ENCODE peak calls at places on chromosomes 1 and 21, in six cellular contexts. S, N, P, V, H and O are unnamed samples.

GRCh38 chr1:166184897-166185296 is 18.1 kb upstream of the FAM78B start:
- DNase-seq in P (peak; percentile 55), H (peak; percentile 98), N (no peak), V (no peak), S (no peak), O (no peak)

GRCh38 chr1:222370911-222371717 is 176.8 kb downstream of the HHIPL2 start:
- DNase-seq in N (no peak), P (peak; percentile 97), S (peak; percentile 99), H (peak; percentile 98), V (no peak), O (no peak)

GRCh38 chr21:20730421-20730820 is 267.8 kb upstream of the NCAM2 start:
- DNase-seq in N (no peak), H (no peak), S (no peak), V (no peak), P (no peak), O (no peak)

GRCh38 chr1:67818725-67819301 is 14.5 kb downstream of the GNG12 start:
- DNase-seq in P (no peak), S (no peak), V (no peak), N (no peak), H (peak; percentile 48), O (no peak)

GRCh38 chr1:116950497-116951174 is 40.9 kb downstream of the PTGFRN start:
- DNase-seq in S (no peak), H (peak; percentile 44), N (no peak), P (peak; percentile 51), V (no peak), O (no peak)

GRCh38 chr1:240122639-240123604 is 31.2 kb downstream of the FMN2 start:
- DNase-seq in P (no peak), H (peak; percentile 55), V (no peak), S (no peak), N (no peak), O (no peak)

GRCh38 chr1:55318111-55318817 is 103.1 kb upstream of the USP24 start:
- DNase-seq in S (peak; percentile 69), V (no peak), P (no peak), H (peak; percentile 63), N (no peak), O (no peak)

GRCh38 chr1:17156108-17156507 is 36.9 kb upstream of the PADI2 start:
- DNase-seq in N (no peak), H (peak; percentile 44), S (peak; percentile 52), V (no peak), P (peak; percentile 20), O (no peak)

GRCh38 chr21:36323032-36323431 is 3.0 kb downstream of the MORC3 start:
- DNase-seq in N (no peak), H (no peak), V (no peak), S (peak; percentile 20), P (no peak), O (no peak)

GRCh38 chr21:44896561-44897286 is 23.2 kb upstream of the PTTG1IP start:
- DNase-seq in H (no peak), N (no peak), S (no peak), P (no peak), V (no peak), O (no peak)

GRCh38 chr1:40014253-40014706 is 26.2 kb upstream of the CAP1 start:
- DNase-seq in P (no peak), H (no peak), V (no peak), S (peak; percentile 37), N (no peak), O (no peak)
- H3K4me3 ChIP-seq in P (no peak overlapping the region), H (no peak overlapping the region), V (no peak overlapping the region), S (no peak overlapping the region), N (no peak overlapping the region), O (no peak overlapping the region)

DNA sequence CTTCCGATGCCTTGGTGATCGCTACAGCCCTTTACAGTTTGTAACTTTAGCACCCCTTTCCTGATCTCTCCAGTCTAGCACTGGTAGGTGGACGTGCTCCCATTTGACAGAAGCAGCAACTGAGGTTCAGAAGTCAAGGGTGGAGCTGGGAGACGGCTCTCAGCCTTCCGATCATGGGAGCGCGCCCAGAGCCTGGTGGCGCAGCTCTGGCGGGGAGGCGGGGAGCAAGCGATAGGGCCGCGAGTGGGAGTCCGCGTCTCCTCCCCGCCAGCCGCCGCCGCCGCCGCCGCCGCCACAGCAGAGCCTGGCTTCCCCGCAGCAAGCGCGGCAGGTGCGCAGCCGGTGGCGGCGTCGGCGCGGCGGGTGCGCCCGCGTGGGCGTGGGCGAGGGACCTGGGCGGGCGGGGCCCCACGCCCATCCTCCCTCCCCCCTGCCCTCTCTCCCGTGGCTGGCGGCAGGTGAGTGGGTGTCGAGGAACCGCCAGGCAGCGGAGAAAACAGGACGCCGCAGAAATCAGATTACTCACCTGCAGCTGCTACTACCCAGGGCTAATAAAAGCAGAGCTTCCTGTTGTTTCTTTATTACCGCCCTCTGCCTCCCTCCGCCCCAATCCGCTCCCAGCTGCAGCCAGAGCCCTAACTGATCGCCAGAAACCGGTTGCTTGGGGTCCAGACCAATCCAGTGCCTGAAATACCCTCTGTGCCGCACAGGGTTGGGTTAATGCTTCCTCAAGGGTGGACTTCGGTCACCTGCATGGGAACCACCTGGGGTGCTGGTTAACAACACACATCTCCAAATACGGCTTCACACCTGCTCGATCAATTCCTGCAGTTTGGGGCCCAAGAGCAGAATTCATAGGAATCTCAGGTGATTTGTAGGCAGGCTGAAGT is 60.2 kb upstream of the ID3 start:
- DNase-seq in P (no peak), V (no peak), N (no peak), S (peak; percentile 13), H (peak; percentile 24), O (peak; percentile 65)
- H3K4me3 ChIP-seq in P (no peak overlapping the region), V (no peak overlapping the region), N (no peak overlapping the region), S (peak overlapping the region; percentile 34), H (no peak overlapping the region), O (peak overlapping the region; percentile 40)

GRCh38 chr1:1176931-1177330 is 3.3 kb downstream of the TTLL10 start:
- DNase-seq in S (no peak), H (no peak), N (no peak), P (no peak), V (no peak), O (no peak)
- H3K4me3 ChIP-seq in S (no peak overlapping the region), H (no peak overlapping the region), N (no peak overlapping the region), P (no peak overlapping the region), V (no peak overlapping the region), O (no peak overlapping the region)

DNA sequence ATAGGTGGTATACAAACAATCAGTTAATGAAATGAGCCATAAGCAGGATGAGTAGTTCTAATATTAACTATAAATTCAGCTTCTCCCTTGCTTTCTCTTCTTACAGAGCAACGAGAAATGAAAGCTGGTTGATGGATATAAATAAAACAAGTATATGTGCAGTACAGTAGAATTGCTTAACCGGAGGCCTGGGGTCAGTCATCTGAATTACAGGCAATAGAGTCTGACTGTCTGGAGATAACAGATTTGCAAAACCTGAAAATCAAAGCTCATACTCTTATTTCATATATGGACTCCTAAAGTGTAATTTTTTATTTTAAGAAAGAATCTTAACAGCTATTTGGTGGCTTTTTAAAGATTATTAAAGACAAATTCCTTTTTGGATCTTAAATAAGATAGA is 43.1 kb upstream of the SGIP1 start:
- DNase-seq in S (peak; percentile 63), P (peak; percentile 40), N (no peak), V (no peak), H (no peak), O (no peak)
- H3K4me3 ChIP-seq in S (no peak overlapping the region), P (no peak overlapping the region), N (no peak overlapping the region), V (no peak overlapping the region), H (no peak overlapping the region), O (no peak overlapping the region)

DNA sequence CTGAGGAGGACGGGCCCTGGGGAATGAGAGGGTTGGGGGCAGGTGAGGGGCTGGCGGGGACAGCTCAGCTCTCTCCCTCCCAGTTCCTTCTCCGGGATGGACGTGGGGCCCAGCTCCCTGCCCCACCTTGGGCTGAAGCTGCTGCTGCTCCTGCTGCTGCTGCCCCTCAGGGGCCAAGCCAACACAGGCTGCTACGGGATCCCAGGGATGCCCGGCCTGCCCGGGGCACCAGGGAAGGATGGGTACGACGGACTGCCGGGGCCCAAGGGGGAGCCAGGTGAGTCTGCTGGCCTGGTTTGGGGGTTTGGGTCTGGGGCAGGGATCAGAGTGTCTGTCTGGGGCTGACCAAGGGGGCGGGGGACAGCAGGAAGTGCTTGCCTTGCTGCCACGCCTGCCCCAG is 495 bp downstream of the C1QC start:
- DNase-seq in S (no peak), H (no peak), N (no peak), P (no peak), V (no peak), O (no peak)
- H3K4me3 ChIP-seq in S (no peak overlapping the region), H (no peak overlapping the region), N (peak overlapping the region; percentile 24), P (no peak overlapping the region), V (no peak overlapping the region), O (peak overlapping the region; percentile 19)

GRCh38 chr1:19166066-19166465 is 44.0 kb downstream of the UBR4 start:
- DNase-seq in H (no peak), S (no peak), V (no peak), P (no peak), N (no peak), O (no peak)

GRCh38 chr1:19163261-19163660 is 46.8 kb downstream of the UBR4 start:
- DNase-seq in N (no peak), P (peak; percentile 91), H (peak; percentile 80), V (no peak), S (peak; percentile 93), O (no peak)

GRCh38 chr1:19167140-19167539 is 42.9 kb downstream of the UBR4 start:
- DNase-seq in P (no peak), V (no peak), S (no peak), N (no peak), H (no peak), O (no peak)

GRCh38 chr1:19164274-19165015 is 45.6 kb downstream of the UBR4 start:
- DNase-seq in S (no peak), H (no peak), V (no peak), P (no peak), N (no peak), O (no peak)

GRCh38 chr1:19165501-19165900 is 44.6 kb downstream of the UBR4 start:
- DNase-seq in V (no peak), P (peak; percentile 11), H (peak; percentile 41), N (no peak), S (no peak), O (no peak)
- H3K4me3 ChIP-seq in V (no peak overlapping the region), P (no peak overlapping the region), H (no peak overlapping the region), N (no peak overlapping the region), S (no peak overlapping the region), O (no peak overlapping the region)